ENCODE peak calls at places on chromosomes 7 and 10, in ten cellular contexts. T is stimulated activated CD8-positive, alpha-beta memory T cell treated with anti-CD3 and anti-CD28 coated beads, Interleukin-2, amount 100 ng/mL, for 48 hours; D is NCI-H2171; K is prostate gland; Q is K562; V is HS-27A; N is AG08395; U is choroid plexus epithelial cell; F is naive B cell; H is T-helper 2 cell. S is an unnamed sample.
A peak's percentile ranks its signal among the peaks of the same experiment; 100 is the strongest.

GRCh38 chr7:90621130-90621891 is 25.2 kb downstream of the CDK14 start:
- DNase-seq in T (no peak), D (no peak), K (no peak), Q (no peak), V (no peak), N (no peak), U (peak; percentile 55), F (no peak), H (no peak), S (no peak)

GRCh38 chr10:99711129-99711719 is 20.7 kb downstream of the COX15 start:
- DNase-seq in T (no peak), D (no peak), K (peak; percentile 51), Q (peak; percentile 29), V (no peak), N (peak; percentile 70), U (peak; percentile 81), F (peak; percentile 34), H (no peak), S (no peak)

GRCh38 chr10:117745301-117745700 is 202.8 kb downstream of the EMX2 start:
- DNase-seq in T (no peak), D (no peak), K (no peak), Q (no peak), V (no peak), N (no peak), U (no peak), F (no peak), H (no peak), S (no peak)

GRCh38 chr7:151948039-151948438 is 8.2 kb upstream of the GALNTL5 start:
- DNase-seq in T (no peak), D (no peak), K (no peak), Q (no peak), V (no peak), N (no peak), U (no peak), F (no peak), H (no peak), S (no peak)

GRCh38 chr7:78134256-78134655 is 335.7 kb downstream of the PHTF2 start:
- DNase-seq in T (no peak), D (peak; percentile 31), K (no peak), Q (peak; percentile 50), V (peak; percentile 72), N (peak; percentile 76), U (peak; percentile 63), F (no peak), H (no peak), S (no peak)

GRCh38 chr7:112997831-112998230 is 88.8 kb downstream of the GPR85 start:
- DNase-seq in T (no peak), D (no peak), K (no peak), Q (no peak), V (no peak), N (no peak), U (no peak), F (no peak), H (no peak), S (no peak)

GRCh38 chr7:326273-326672 is 36.3 kb downstream of the FOXL3 start:
- DNase-seq in T (no peak), D (no peak), K (no peak), Q (no peak), V (no peak), N (no peak), U (no peak), F (no peak), H (no peak), S (no peak)

GRCh38 chr10:88851706-88852105 is at the start of gene ANKRD22:
- DNase-seq in T (no peak), D (no peak), K (peak; percentile 93), Q (no peak), V (no peak), N (peak; percentile 17), U (peak; percentile 65), F (no peak), H (no peak), S (no peak)

GRCh38 chr7:105046414-105046813 is 32.4 kb downstream of the KMT2E start:
- DNase-seq in T (no peak), D (no peak), K (no peak), Q (no peak), V (no peak), N (peak; percentile 59), U (peak; percentile 72), F (no peak), H (no peak), S (no peak)

GRCh38 chr7:44382459-44383300 is 57.3 kb upstream of the CAMK2B start:
- DNase-seq in T (no peak), D (no peak), K (no peak), Q (no peak), V (no peak), N (no peak), U (peak; percentile 34), F (no peak), H (no peak), S (no peak)

GRCh38 chr10:100370561-100370975 is 23.5 kb downstream of the SCD start:
- DNase-seq in T (no peak), D (no peak), K (peak; percentile 61), Q (no peak), V (no peak), N (peak; percentile 55), U (no peak), F (peak; percentile 48), H (no peak), S (peak; percentile 76)

GRCh38 chr10:45429790-45430189 is 55.8 kb downstream of the ALOX5 start:
- DNase-seq in T (no peak), D (no peak), K (no peak), Q (no peak), V (no peak), N (no peak), U (no peak), F (no peak), H (no peak), S (no peak)

GRCh38 chr10:112278871-112279270 is 4.3 kb upstream of the TECTB start:
- DNase-seq in T (no peak), D (no peak), K (no peak), Q (no peak), V (no peak), N (no peak), U (no peak), F (no peak), H (no peak), S (no peak)

GRCh38 chr7:106730021-106730420 is 69.1 kb upstream of the CCDC71L start:
- DNase-seq in T (no peak), D (no peak), K (no peak), Q (no peak), V (no peak), N (no peak), U (no peak), F (no peak), H (no peak), S (no peak)

GRCh38 chr10:72426982-72427381 is 72.3 kb upstream of the DNAJB12 start:
- DNase-seq in T (no peak), D (peak; percentile 83), K (no peak), Q (no peak), V (no peak), N (no peak), U (peak; percentile 3), F (no peak), H (no peak), S (no peak)

GRCh38 chr10:22684707-22685106 is 29.7 kb downstream of the PIP4K2A start:
- DNase-seq in T (no peak), D (no peak), K (no peak), Q (no peak), V (no peak), N (no peak), U (no peak), F (no peak), H (no peak), S (no peak)

GRCh38 chr10:102517553-102517952 is 13.8 kb downstream of the SUFU start:
- DNase-seq in T (no peak), D (no peak), K (no peak), Q (no peak), V (no peak), N (peak; percentile 66), U (peak; percentile 68), F (no peak), H (no peak), S (no peak)

GRCh38 chr10:96512997-96513685 is 585 bp downstream of the TLL2 start:
- DNase-seq in T (no peak), D (no peak), K (no peak), Q (no peak), V (no peak), N (peak; percentile 22), U (peak; percentile 45), F (peak; percentile 55), H (peak; percentile 12), S (no peak)

GRCh38 chr10:119786117-119786769 is 60.4 kb downstream of the INPP5F start:
- DNase-seq in T (no peak), D (no peak), K (no peak), Q (peak; percentile 8), V (no peak), N (no peak), U (peak; percentile 78), F (no peak), H (no peak), S (no peak)

GRCh38 chr10:27099448-27099847 is 846 bp downstream of the ANKRD26 start:
- DNase-seq in T (no peak), D (no peak), K (no peak), Q (no peak), V (no peak), N (no peak), U (no peak), F (no peak), H (no peak), S (no peak)

GRCh38 chr7:86667732-86668131 is 24.0 kb downstream of the GRM3 start:
- DNase-seq in T (no peak), D (no peak), K (no peak), Q (no peak), V (no peak), N (no peak), U (no peak), F (no peak), H (no peak), S (no peak)

GRCh38 chr10:11014671-11015141 is 3.0 kb upstream of the CELF2 start:
- DNase-seq in T (no peak), D (no peak), K (no peak), Q (no peak), V (no peak), N (no peak), U (no peak), F (no peak), H (no peak), S (no peak)

GRCh38 chr10:124748206-124748605 is 4.0 kb upstream of the FAM53B start:
- DNase-seq in T (no peak), D (no peak), K (no peak), Q (no peak), V (no peak), N (no peak), U (no peak), F (no peak), H (no peak), S (no peak)

GRCh38 chr7:155885162-155886160 is 73.2 kb upstream of the SHH start:
- DNase-seq in T (no peak), D (no peak), K (no peak), Q (no peak), V (no peak), N (no peak), U (peak; percentile 75), F (no peak), H (no peak), S (no peak)

GRCh38 chr7:26117142-26117807 is 34.7 kb upstream of the NFE2L3 start:
- DNase-seq in T (no peak), D (no peak), K (no peak), Q (peak; percentile 60), V (no peak), N (no peak), U (no peak), F (no peak), H (no peak), S (no peak)

GRCh38 chr10:104049497-104050250 is 36.0 kb downstream of the COL17A1 start:
- DNase-seq in T (no peak), D (no peak), K (no peak), Q (no peak), V (peak; percentile 22), N (peak; percentile 85), U (peak; percentile 28), F (no peak), H (no peak), S (no peak)

GRCh38 chr7:80154656-80155325 is 20.2 kb downstream of the GNAI1 start:
- DNase-seq in T (no peak), D (no peak), K (no peak), Q (no peak), V (no peak), N (no peak), U (peak; percentile 80), F (no peak), H (no peak), S (no peak)

GRCh38 chr10:123560301-123561144 is 105.6 kb upstream of the GPR26 start:
- DNase-seq in T (no peak), D (no peak), K (no peak), Q (no peak), V (no peak), N (no peak), U (no peak), F (no peak), H (no peak), S (no peak)